ENCODE peak calls at places on chromosomes 13 and 19, in eight cellular contexts. One of them, this sample, is unnamed.

GRCh38 chr19:14354445-14354844 is 26.8 kb upstream of the ADGRE5 start:
- DNase-seq in tibial artery: no peak
- DNase-seq in breast epithelium: no peak
- DNase-seq in left ventricle myocardium inferior: no peak
- DNase-seq in GM23248: no peak
- DNase-seq in esophagus squamous epithelium: no peak
- DNase-seq in adrenal gland: no peak
- DNase-seq in adipocyte: no peak
- DNase-seq in this sample: no peak

GRCh38 chr13:43804461-43805070 is 17.8 kb upstream of the ENOX1 start:
- DNase-seq in GM23248: peak; percentile 75
- DNase-seq in adipocyte: peak; percentile 93
- DNase-seq in esophagus squamous epithelium: no peak
- DNase-seq in adrenal gland: no peak
- DNase-seq in left ventricle myocardium inferior: no peak
- DNase-seq in breast epithelium: no peak
- DNase-seq in tibial artery: no peak
- DNase-seq in this sample: peak; percentile 72

GRCh38 chr13:114319441-114319871 is 5.2 kb downstream of the CHAMP1 start:
- DNase-seq in esophagus squamous epithelium: no peak
- DNase-seq in tibial artery: no peak
- DNase-seq in GM23248: peak; percentile 86
- DNase-seq in adipocyte: peak; percentile 79
- DNase-seq in adrenal gland: no peak
- DNase-seq in breast epithelium: no peak
- DNase-seq in left ventricle myocardium inferior: no peak
- DNase-seq in this sample: no peak

GRCh38 chr19:29854033-29854432 is 42.2 kb downstream of the CCNE1 start:
- DNase-seq in left ventricle myocardium inferior: no peak
- DNase-seq in tibial artery: no peak
- DNase-seq in breast epithelium: no peak
- DNase-seq in esophagus squamous epithelium: no peak
- DNase-seq in adrenal gland: no peak
- DNase-seq in GM23248: no peak
- DNase-seq in adipocyte: no peak
- DNase-seq in this sample: no peak

GRCh38 chr19:45809643-45810159 is 5.4 kb downstream of the RSPH6A start:
- DNase-seq in left ventricle myocardium inferior: no peak
- DNase-seq in breast epithelium: no peak
- DNase-seq in tibial artery: no peak
- DNase-seq in esophagus squamous epithelium: no peak
- DNase-seq in adipocyte: peak; percentile 71
- DNase-seq in adrenal gland: no peak
- DNase-seq in GM23248: peak; percentile 58
- DNase-seq in this sample: no peak

GRCh38 chr19:18919895-18920204 is 335 bp downstream of the DDX49 start:
- DNase-seq in adipocyte: no peak
- DNase-seq in left ventricle myocardium inferior: no peak
- DNase-seq in breast epithelium: no peak
- DNase-seq in esophagus squamous epithelium: no peak
- DNase-seq in tibial artery: no peak
- DNase-seq in adrenal gland: no peak
- DNase-seq in GM23248: peak; percentile 61
- DNase-seq in this sample: no peak

GRCh38 chr19:12783849-12784393 is 7.4 kb upstream of the JUNB start:
- DNase-seq in esophagus squamous epithelium: no peak
- DNase-seq in adipocyte: peak; percentile 45
- DNase-seq in GM23248: no peak
- DNase-seq in adrenal gland: peak; percentile 63
- DNase-seq in tibial artery: no peak
- DNase-seq in breast epithelium: peak; percentile 69
- DNase-seq in left ventricle myocardium inferior: peak; percentile 70
- DNase-seq in this sample: peak; percentile 67

GRCh38 chr13:21043898-21044297 is 17.5 kb downstream of the LATS2 start:
- DNase-seq in left ventricle myocardium inferior: no peak
- DNase-seq in tibial artery: no peak
- DNase-seq in breast epithelium: no peak
- DNase-seq in adrenal gland: peak; percentile 17
- DNase-seq in esophagus squamous epithelium: no peak
- DNase-seq in GM23248: peak; percentile 86
- DNase-seq in adipocyte: peak; percentile 92
- DNase-seq in this sample: no peak

GRCh38 chr19:33622809-33623511 is 1.2 kb downstream of the CHST8 start:
- DNase-seq in adrenal gland: no peak
- DNase-seq in breast epithelium: no peak
- DNase-seq in GM23248: peak; percentile 40
- DNase-seq in left ventricle myocardium inferior: no peak
- DNase-seq in tibial artery: no peak
- DNase-seq in esophagus squamous epithelium: no peak
- DNase-seq in adipocyte: no peak
- DNase-seq in this sample: no peak

GRCh38 chr19:2278504-2279158 is 3.3 kb downstream of the PEAK3 start:
- DNase-seq in GM23248: peak; percentile 16
- DNase-seq in esophagus squamous epithelium: no peak
- DNase-seq in adipocyte: no peak
- DNase-seq in tibial artery: no peak
- DNase-seq in adrenal gland: no peak
- DNase-seq in breast epithelium: no peak
- DNase-seq in left ventricle myocardium inferior: no peak
- DNase-seq in this sample: no peak

GRCh38 chr19:37251308-37252229 is 33.6 kb downstream of the ZNF383 start:
- DNase-seq in GM23248: peak; percentile 98
- DNase-seq in left ventricle myocardium inferior: peak; percentile 87
- DNase-seq in adrenal gland: peak; percentile 74
- DNase-seq in adipocyte: peak; percentile 95
- DNase-seq in esophagus squamous epithelium: no peak
- DNase-seq in breast epithelium: peak; percentile 84
- DNase-seq in tibial artery: peak; percentile 71
- DNase-seq in this sample: no peak

DNA sequence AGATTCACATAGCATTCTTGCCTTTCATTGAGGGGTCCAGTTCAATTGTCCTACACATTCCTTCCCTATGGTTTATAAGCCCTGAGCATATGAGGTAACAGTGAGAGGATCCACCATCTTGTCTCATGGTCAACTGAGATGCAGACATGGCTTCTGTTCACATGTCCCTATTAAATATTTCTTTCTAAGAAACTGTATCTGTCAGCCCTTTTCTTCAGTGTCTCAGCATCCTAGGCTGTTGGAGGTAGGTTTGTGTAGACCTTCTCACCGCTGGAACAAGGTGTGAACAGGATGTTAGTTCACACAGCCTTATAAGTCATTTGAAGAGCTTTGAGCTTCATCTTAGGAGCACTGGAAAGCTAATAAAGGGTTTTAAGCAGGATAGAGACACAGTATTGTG is 110.3 kb upstream of the EDNRB start:
- DNase-seq in adipocyte: no peak
- DNase-seq in esophagus squamous epithelium: no peak
- DNase-seq in left ventricle myocardium inferior: no peak
- DNase-seq in adrenal gland: no peak
- DNase-seq in breast epithelium: no peak
- DNase-seq in tibial artery: no peak
- DNase-seq in GM23248: no peak
- DNase-seq in this sample: no peak
- H3K9me3 ChIP-seq in adipocyte: peaks cover 7% of the 10 kb centered on the region
- H3K9me3 ChIP-seq in esophagus squamous epithelium: no peaks in the 10 kb centered on the region
- H3K9me3 ChIP-seq in left ventricle myocardium inferior: peaks cover 15% of the 10 kb centered on the region
- H3K9me3 ChIP-seq in adrenal gland: no peaks in the 10 kb centered on the region
- H3K9me3 ChIP-seq in breast epithelium: no peaks in the 10 kb centered on the region
- H3K9me3 ChIP-seq in tibial artery: no peaks in the 10 kb centered on the region
- H3K9me3 ChIP-seq in GM23248: no peaks in the 10 kb centered on the region
- H3K9me3 ChIP-seq in this sample: peaks cover 7% of the 10 kb centered on the region

GRCh38 chr19:4154571-4155312 is 1.3 kb downstream of the CREB3L3 start:
- DNase-seq in left ventricle myocardium inferior: no peak
- DNase-seq in adipocyte: no peak
- DNase-seq in breast epithelium: no peak
- DNase-seq in GM23248: no peak
- DNase-seq in adrenal gland: no peak
- DNase-seq in tibial artery: no peak
- DNase-seq in esophagus squamous epithelium: no peak
- DNase-seq in this sample: no peak
- H3K4me1 ChIP-seq in left ventricle myocardium inferior: no peaks in the 10 kb centered on the region
- H3K4me1 ChIP-seq in adipocyte: peaks cover under 1% of the 10 kb centered on the region
- H3K4me1 ChIP-seq in breast epithelium: no peaks in the 10 kb centered on the region
- H3K4me1 ChIP-seq in GM23248: no peaks in the 10 kb centered on the region
- H3K4me1 ChIP-seq in adrenal gland: no peaks in the 10 kb centered on the region
- H3K4me1 ChIP-seq in tibial artery: no peaks in the 10 kb centered on the region
- H3K4me1 ChIP-seq in esophagus squamous epithelium: no peaks in the 10 kb centered on the region
- H3K4me1 ChIP-seq in this sample: peaks cover 15% of the 10 kb centered on the region

DNA sequence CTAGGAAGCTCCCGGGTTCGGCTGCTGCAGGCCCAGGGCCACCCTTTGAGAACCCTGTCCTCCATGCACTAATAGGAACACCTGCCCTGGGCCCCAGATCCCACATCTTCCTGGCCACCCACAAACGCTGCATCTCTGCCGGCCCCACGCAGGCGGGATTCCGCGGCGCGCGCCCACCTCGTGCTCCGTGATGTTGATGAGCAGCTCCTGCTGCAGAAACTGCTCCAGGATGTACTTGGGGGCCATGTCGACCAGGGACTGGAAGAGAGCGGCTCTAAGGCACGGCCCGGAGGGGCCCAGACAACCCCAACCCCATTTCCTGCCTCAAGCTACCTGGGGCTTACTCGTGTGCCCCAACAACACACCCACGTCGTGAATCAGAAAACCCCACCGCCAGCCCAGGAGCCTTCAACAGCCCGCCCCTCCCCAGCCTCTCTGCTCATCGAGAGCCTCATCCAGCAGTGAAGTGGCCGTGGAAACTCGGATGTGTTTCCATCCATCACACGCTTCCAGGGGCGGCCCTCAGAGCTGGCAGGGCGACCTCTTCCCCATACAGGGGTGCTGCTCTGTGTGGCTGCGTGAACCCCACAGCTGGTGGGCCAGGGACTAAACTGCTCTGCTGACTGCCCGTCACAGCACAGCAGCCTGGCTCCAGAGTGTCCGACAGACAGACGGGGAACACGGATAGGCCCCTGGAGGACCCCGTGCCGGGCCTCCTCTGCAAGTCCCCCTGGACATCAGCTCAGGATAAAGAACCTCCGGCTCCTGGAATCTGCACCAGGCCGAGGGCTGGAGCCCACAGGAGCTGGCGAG is 4.2 kb downstream of the POLR2E start:
- DNase-seq in tibial artery: no peak
- DNase-seq in left ventricle myocardium inferior: no peak
- DNase-seq in adipocyte: no peak
- DNase-seq in breast epithelium: no peak
- DNase-seq in GM23248: no peak
- DNase-seq in adrenal gland: no peak
- DNase-seq in esophagus squamous epithelium: no peak
- DNase-seq in this sample: no peak
- H3K9me3 ChIP-seq in tibial artery: no peaks in the 10 kb centered on the region
- H3K9me3 ChIP-seq in left ventricle myocardium inferior: no peaks in the 10 kb centered on the region
- H3K9me3 ChIP-seq in adipocyte: no peaks in the 10 kb centered on the region
- H3K9me3 ChIP-seq in breast epithelium: no peaks in the 10 kb centered on the region
- H3K9me3 ChIP-seq in GM23248: no peaks in the 10 kb centered on the region
- H3K9me3 ChIP-seq in adrenal gland: no peaks in the 10 kb centered on the region
- H3K9me3 ChIP-seq in esophagus squamous epithelium: no peaks in the 10 kb centered on the region
- H3K9me3 ChIP-seq in this sample: no peaks in the 10 kb centered on the region

GRCh38 chr19:42577016-42577415 is 17.7 kb downstream of the CEACAM8 start:
- DNase-seq in tibial artery: no peak
- DNase-seq in GM23248: no peak
- DNase-seq in adrenal gland: no peak
- DNase-seq in adipocyte: no peak
- DNase-seq in esophagus squamous epithelium: no peak
- DNase-seq in left ventricle myocardium inferior: no peak
- DNase-seq in breast epithelium: no peak
- DNase-seq in this sample: no peak
- H3K4me1 ChIP-seq in tibial artery: no peaks in the 10 kb centered on the region
- H3K4me1 ChIP-seq in GM23248: no peaks in the 10 kb centered on the region
- H3K4me1 ChIP-seq in adrenal gland: no peaks in the 10 kb centered on the region
- H3K4me1 ChIP-seq in adipocyte: no peaks in the 10 kb centered on the region
- H3K4me1 ChIP-seq in esophagus squamous epithelium: no peaks in the 10 kb centered on the region
- H3K4me1 ChIP-seq in left ventricle myocardium inferior: no peaks in the 10 kb centered on the region
- H3K4me1 ChIP-seq in breast epithelium: no peaks in the 10 kb centered on the region
- H3K4me1 ChIP-seq in this sample: peaks cover 10% of the 10 kb centered on the region

DNA sequence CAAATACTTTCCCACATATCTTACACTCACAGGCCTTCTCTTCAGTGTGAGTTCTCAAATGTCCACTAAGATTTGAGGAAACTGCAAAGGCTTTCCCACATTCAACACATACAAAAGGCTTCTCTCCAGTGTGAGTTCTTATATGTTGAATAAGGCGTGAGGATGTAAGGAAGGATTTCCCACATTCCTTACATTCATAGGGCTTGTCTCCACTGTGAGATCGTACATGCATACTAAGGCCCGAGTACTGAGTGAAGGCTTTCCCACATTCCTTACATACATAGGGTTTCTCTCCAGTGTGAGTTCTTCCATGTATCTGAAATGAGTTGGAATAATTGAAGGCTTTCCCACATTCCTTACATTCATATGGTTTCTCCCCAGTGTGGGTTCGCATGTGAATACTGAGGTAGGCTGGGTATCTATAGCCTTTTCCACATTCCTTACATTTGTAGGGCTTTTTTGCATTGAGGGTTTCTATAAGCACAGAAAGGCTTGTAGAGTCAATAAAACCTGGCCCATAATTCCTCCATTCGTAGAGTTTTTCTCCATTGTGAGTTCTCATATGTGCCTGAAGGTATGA is 9.6 kb downstream of the ZNF426 start:
- DNase-seq in tibial artery: no peak
- DNase-seq in GM23248: peak; percentile 34
- DNase-seq in breast epithelium: no peak
- DNase-seq in esophagus squamous epithelium: no peak
- DNase-seq in left ventricle myocardium inferior: no peak
- DNase-seq in adrenal gland: no peak
- DNase-seq in adipocyte: peak; percentile 1
- DNase-seq in this sample: no peak
- H3K9me3 ChIP-seq in tibial artery: peaks cover 97% of the 10 kb centered on the region
- H3K9me3 ChIP-seq in GM23248: peaks cover 47% of the 10 kb centered on the region
- H3K9me3 ChIP-seq in breast epithelium: peaks cover 99% of the 10 kb centered on the region
- H3K9me3 ChIP-seq in esophagus squamous epithelium: peaks cover 100% of the 10 kb centered on the region
- H3K9me3 ChIP-seq in left ventricle myocardium inferior: peaks cover 100% of the 10 kb centered on the region
- H3K9me3 ChIP-seq in adrenal gland: peaks cover 15% of the 10 kb centered on the region
- H3K9me3 ChIP-seq in adipocyte: peaks cover 96% of the 10 kb centered on the region
- H3K9me3 ChIP-seq in this sample: peaks cover 47% of the 10 kb centered on the region

GRCh38 chr13:96816261-96816660 is 178.0 kb downstream of the OXGR1 start:
- DNase-seq in tibial artery: peak; percentile 80
- DNase-seq in adrenal gland: no peak
- DNase-seq in breast epithelium: no peak
- DNase-seq in esophagus squamous epithelium: no peak
- DNase-seq in GM23248: peak; percentile 59
- DNase-seq in adipocyte: peak; percentile 87
- DNase-seq in left ventricle myocardium inferior: no peak
- DNase-seq in this sample: no peak
- H3K4me1 ChIP-seq in tibial artery: peaks cover 83% of the 10 kb centered on the region
- H3K4me1 ChIP-seq in adrenal gland: no peaks in the 10 kb centered on the region
- H3K4me1 ChIP-seq in breast epithelium: no peaks in the 10 kb centered on the region
- H3K4me1 ChIP-seq in esophagus squamous epithelium: no peaks in the 10 kb centered on the region
- H3K4me1 ChIP-seq in GM23248: no peaks in the 10 kb centered on the region
- H3K4me1 ChIP-seq in adipocyte: peaks cover 26% of the 10 kb centered on the region
- H3K4me1 ChIP-seq in left ventricle myocardium inferior: peaks cover 3% of the 10 kb centered on the region
- H3K4me1 ChIP-seq in this sample: no peaks in the 10 kb centered on the region